ENCODE peak calls at places on chromosomes 6 and 20, in eight cellular contexts. One of them, this sample, is unnamed. For H3K4me1, the result is how much of the 10 kb centered on the place peaks cover.

GRCh38 chr6:124964764-124965105 is 2.5 kb downstream of the RNF217 start:
- DNase-seq in upper lobe of right lung: no peak
- DNase-seq in GM23338: peak
- DNase-seq in sigmoid colon: no peak
- DNase-seq in A673: no peak
- DNase-seq in GM23248: peak
- DNase-seq in adipocyte: no peak
- DNase-seq in upper lobe of left lung: no peak
- DNase-seq in this sample: no peak

GRCh38 chr20:38658879-38659612 is 57.4 kb downstream of the ARHGAP40 start:
- DNase-seq in upper lobe of right lung: no peak
- DNase-seq in GM23338: peak
- DNase-seq in sigmoid colon: peak
- DNase-seq in A673: peak
- DNase-seq in GM23248: peak
- DNase-seq in adipocyte: peak
- DNase-seq in upper lobe of left lung: no peak
- DNase-seq in this sample: peak

GRCh38 chr20:3047486-3048419 is 1.9 kb downstream of the MRPS26 start:
- DNase-seq in upper lobe of right lung: no peak
- DNase-seq in GM23338: no peak
- DNase-seq in sigmoid colon: no peak
- DNase-seq in A673: no peak
- DNase-seq in GM23248: no peak
- DNase-seq in adipocyte: no peak
- DNase-seq in upper lobe of left lung: no peak
- DNase-seq in this sample: no peak

GRCh38 chr6:34318492-34319470 is 70.0 kb upstream of the SMIM29 start:
- DNase-seq in upper lobe of right lung: no peak
- DNase-seq in GM23338: no peak
- DNase-seq in sigmoid colon: no peak
- DNase-seq in A673: no peak
- DNase-seq in GM23248: no peak
- DNase-seq in adipocyte: no peak
- DNase-seq in upper lobe of left lung: no peak
- DNase-seq in this sample: no peak

GRCh38 chr6:125157280-125157679 is 3.7 kb downstream of the TPD52L1 start:
- DNase-seq in upper lobe of right lung: no peak
- DNase-seq in GM23338: no peak
- DNase-seq in sigmoid colon: no peak
- DNase-seq in A673: peak
- DNase-seq in GM23248: no peak
- DNase-seq in adipocyte: no peak
- DNase-seq in upper lobe of left lung: no peak
- DNase-seq in this sample: no peak

GRCh38 chr6:79984261-79984660 is 20.2 kb upstream of the TTK start:
- DNase-seq in upper lobe of right lung: no peak
- DNase-seq in GM23338: peak
- DNase-seq in sigmoid colon: no peak
- DNase-seq in A673: peak
- DNase-seq in GM23248: peak
- DNase-seq in adipocyte: no peak
- DNase-seq in upper lobe of left lung: no peak
- DNase-seq in this sample: no peak

GRCh38 chr20:37624963-37625362 is 68.9 kb upstream of the CTNNBL1 start:
- DNase-seq in upper lobe of right lung: no peak
- DNase-seq in GM23338: no peak
- DNase-seq in sigmoid colon: no peak
- DNase-seq in A673: no peak
- DNase-seq in GM23248: no peak
- DNase-seq in adipocyte: no peak
- DNase-seq in upper lobe of left lung: no peak
- DNase-seq in this sample: no peak

GRCh38 chr6:152355166-152355565 is 282.0 kb downstream of the SYNE1 start:
- DNase-seq in upper lobe of right lung: no peak
- DNase-seq in GM23338: no peak
- DNase-seq in sigmoid colon: no peak
- DNase-seq in A673: no peak
- DNase-seq in GM23248: no peak
- DNase-seq in adipocyte: no peak
- DNase-seq in upper lobe of left lung: no peak
- DNase-seq in this sample: no peak

GRCh38 chr20:4667371-4667773 is 54.3 kb upstream of the PRND start:
- DNase-seq in upper lobe of right lung: no peak
- DNase-seq in GM23338: no peak
- DNase-seq in sigmoid colon: no peak
- DNase-seq in A673: no peak
- DNase-seq in GM23248: no peak
- DNase-seq in adipocyte: no peak
- DNase-seq in upper lobe of left lung: no peak
- DNase-seq in this sample: no peak

GRCh38 chr20:37562695-37563480 is 35.2 kb upstream of the BLCAP start:
- DNase-seq in upper lobe of right lung: no peak
- DNase-seq in GM23338: no peak
- DNase-seq in sigmoid colon: no peak
- DNase-seq in A673: no peak
- DNase-seq in GM23248: no peak
- DNase-seq in adipocyte: no peak
- DNase-seq in upper lobe of left lung: no peak
- DNase-seq in this sample: no peak

GRCh38 chr6:145669627-145670034 is 65.7 kb downstream of the EPM2A start:
- DNase-seq in upper lobe of right lung: no peak
- DNase-seq in GM23338: no peak
- DNase-seq in sigmoid colon: no peak
- DNase-seq in A673: peak
- DNase-seq in GM23248: peak
- DNase-seq in adipocyte: peak
- DNase-seq in upper lobe of left lung: no peak
- DNase-seq in this sample: no peak

GRCh38 chr6:154408906-154409500 is 52.4 kb upstream of the IPCEF1 start:
- DNase-seq in upper lobe of right lung: no peak
- DNase-seq in GM23338: peak
- DNase-seq in sigmoid colon: no peak
- DNase-seq in A673: peak
- DNase-seq in GM23248: peak
- DNase-seq in adipocyte: peak
- DNase-seq in upper lobe of left lung: no peak
- DNase-seq in this sample: no peak

GRCh38 chr6:34352305-34352937 is 40.0 kb downstream of the NUDT3 start:
- DNase-seq in upper lobe of right lung: no peak
- DNase-seq in GM23338: no peak
- DNase-seq in sigmoid colon: no peak
- DNase-seq in A673: no peak
- DNase-seq in GM23248: peak
- DNase-seq in adipocyte: peak
- DNase-seq in upper lobe of left lung: no peak
- DNase-seq in this sample: no peak

GRCh38 chr6:149234051-149234962 is 83.2 kb upstream of the TAB2 start:
- DNase-seq in upper lobe of right lung: no peak
- DNase-seq in GM23338: no peak
- DNase-seq in sigmoid colon: no peak
- DNase-seq in A673: no peak
- DNase-seq in GM23248: peak
- DNase-seq in adipocyte: peak
- DNase-seq in upper lobe of left lung: no peak
- DNase-seq in this sample: no peak

GRCh38 chr6:4948781-4949450 is 54.9 kb downstream of the RPP40 start:
- DNase-seq in upper lobe of right lung: no peak
- DNase-seq in GM23338: no peak
- DNase-seq in sigmoid colon: no peak
- DNase-seq in A673: peak
- DNase-seq in GM23248: no peak
- DNase-seq in adipocyte: no peak
- DNase-seq in upper lobe of left lung: no peak
- DNase-seq in this sample: no peak

GRCh38 chr6:129073651-129074419 is 190.9 kb downstream of the LAMA2 start:
- DNase-seq in upper lobe of right lung: no peak
- DNase-seq in GM23338: no peak
- DNase-seq in sigmoid colon: no peak
- DNase-seq in A673: no peak
- DNase-seq in GM23248: peak
- DNase-seq in adipocyte: peak
- DNase-seq in upper lobe of left lung: no peak
- DNase-seq in this sample: no peak

GRCh38 chr6:7649037-7649810 is 59.2 kb downstream of the SNRNP48 start:
- DNase-seq in upper lobe of right lung: no peak
- DNase-seq in GM23338: no peak
- DNase-seq in sigmoid colon: no peak
- DNase-seq in A673: no peak
- DNase-seq in GM23248: no peak
- DNase-seq in adipocyte: no peak
- DNase-seq in upper lobe of left lung: no peak
- DNase-seq in this sample: no peak

GRCh38 chr6:89413006-89413400 is 930 bp upstream of the RRAGD start:
- DNase-seq in upper lobe of right lung: no peak
- DNase-seq in GM23338: no peak
- DNase-seq in sigmoid colon: no peak
- DNase-seq in A673: no peak
- DNase-seq in GM23248: no peak
- DNase-seq in adipocyte: no peak
- DNase-seq in upper lobe of left lung: no peak
- DNase-seq in this sample: no peak
- H3K4me3 ChIP-seq in upper lobe of right lung: peak
- H3K4me3 ChIP-seq in GM23338: peak
- H3K4me3 ChIP-seq in sigmoid colon: peak
- H3K4me3 ChIP-seq in A673: peak
- H3K4me3 ChIP-seq in GM23248: no peak
- H3K4me3 ChIP-seq in adipocyte: peak
- H3K4me3 ChIP-seq in upper lobe of left lung: no peak
- H3K4me3 ChIP-seq in this sample: peak

GRCh38 chr20:63468421-63468820 is 4.0 kb downstream of the KCNQ2 start:
- DNase-seq in upper lobe of right lung: no peak
- DNase-seq in GM23338: no peak
- DNase-seq in sigmoid colon: no peak
- DNase-seq in A673: no peak
- DNase-seq in GM23248: no peak
- DNase-seq in adipocyte: no peak
- DNase-seq in upper lobe of left lung: peak
- DNase-seq in this sample: no peak
- H3K4me1 ChIP-seq in upper lobe of right lung: under half
- H3K4me1 ChIP-seq in GM23338: under half
- H3K4me1 ChIP-seq in sigmoid colon: under half
- H3K4me1 ChIP-seq in A673: under half
- H3K4me1 ChIP-seq in GM23248: under half
- H3K4me1 ChIP-seq in adipocyte: under half
- H3K4me1 ChIP-seq in upper lobe of left lung: under half
- H3K4me1 ChIP-seq in this sample: under half

GRCh38 chr6:30319146-30319835 is 7.4 kb upstream of the TRIM39 start:
- DNase-seq in upper lobe of right lung: no peak
- DNase-seq in GM23338: peak
- DNase-seq in sigmoid colon: no peak
- DNase-seq in A673: no peak
- DNase-seq in GM23248: peak
- DNase-seq in adipocyte: peak
- DNase-seq in upper lobe of left lung: no peak
- DNase-seq in this sample: no peak
- H3K4me3 ChIP-seq in upper lobe of right lung: no peak
- H3K4me3 ChIP-seq in GM23338: no peak
- H3K4me3 ChIP-seq in sigmoid colon: no peak
- H3K4me3 ChIP-seq in A673: no peak
- H3K4me3 ChIP-seq in GM23248: no peak
- H3K4me3 ChIP-seq in adipocyte: no peak
- H3K4me3 ChIP-seq in upper lobe of left lung: no peak
- H3K4me3 ChIP-seq in this sample: no peak

DNA sequence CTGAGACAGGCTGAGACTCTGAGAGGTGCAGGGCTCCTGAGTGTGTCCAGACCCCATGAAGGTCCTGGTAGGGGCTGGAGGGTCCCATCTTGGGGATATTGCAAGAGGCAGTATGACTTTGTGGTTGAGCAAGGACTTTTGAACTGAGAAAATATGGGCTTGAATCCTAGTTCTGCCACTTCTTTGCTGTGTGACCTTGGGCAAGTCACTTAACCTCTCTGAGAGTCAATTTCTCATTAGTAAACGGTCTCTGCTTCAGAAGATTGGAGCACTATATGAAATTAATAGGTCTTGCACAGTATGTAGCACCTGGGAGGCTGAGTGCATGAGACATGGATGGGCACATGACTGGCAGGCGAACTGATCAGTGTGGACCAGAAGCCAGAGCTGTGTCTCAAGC is 42.7 kb downstream of the TFEB start:
- DNase-seq in upper lobe of right lung: no peak
- DNase-seq in GM23338: no peak
- DNase-seq in sigmoid colon: no peak
- DNase-seq in A673: no peak
- DNase-seq in GM23248: no peak
- DNase-seq in adipocyte: no peak
- DNase-seq in upper lobe of left lung: no peak
- DNase-seq in this sample: no peak
- H3K4me1 ChIP-seq in upper lobe of right lung: under half
- H3K4me1 ChIP-seq in GM23338: under half
- H3K4me1 ChIP-seq in sigmoid colon: under half
- H3K4me1 ChIP-seq in A673: under half
- H3K4me1 ChIP-seq in GM23248: under half
- H3K4me1 ChIP-seq in adipocyte: under half
- H3K4me1 ChIP-seq in upper lobe of left lung: under half
- H3K4me1 ChIP-seq in this sample: under half

GRCh38 chr20:19895761-19896160 is 121.4 kb upstream of the NAA20 start:
- DNase-seq in upper lobe of right lung: no peak
- DNase-seq in GM23338: no peak
- DNase-seq in sigmoid colon: no peak
- DNase-seq in A673: no peak
- DNase-seq in GM23248: no peak
- DNase-seq in adipocyte: no peak
- DNase-seq in upper lobe of left lung: no peak
- DNase-seq in this sample: no peak

GRCh38 chr20:19897891-19898290 is 119.3 kb upstream of the NAA20 start:
- DNase-seq in upper lobe of right lung: no peak
- DNase-seq in GM23338: no peak
- DNase-seq in sigmoid colon: no peak
- DNase-seq in A673: no peak
- DNase-seq in GM23248: no peak
- DNase-seq in adipocyte: no peak
- DNase-seq in upper lobe of left lung: no peak
- DNase-seq in this sample: no peak

GRCh38 chr20:19903168-19903676 is 113.9 kb upstream of the NAA20 start:
- DNase-seq in upper lobe of right lung: no peak
- DNase-seq in GM23338: peak
- DNase-seq in sigmoid colon: peak
- DNase-seq in A673: peak
- DNase-seq in GM23248: no peak
- DNase-seq in adipocyte: peak
- DNase-seq in upper lobe of left lung: no peak
- DNase-seq in this sample: peak

GRCh38 chr20:19901226-19901625 is 115.9 kb upstream of the NAA20 start:
- DNase-seq in upper lobe of right lung: no peak
- DNase-seq in GM23338: no peak
- DNase-seq in sigmoid colon: no peak
- DNase-seq in A673: no peak
- DNase-seq in GM23248: peak
- DNase-seq in adipocyte: no peak
- DNase-seq in upper lobe of left lung: no peak
- DNase-seq in this sample: no peak
- H3K4me3 ChIP-seq in upper lobe of right lung: no peak
- H3K4me3 ChIP-seq in GM23338: no peak
- H3K4me3 ChIP-seq in sigmoid colon: no peak
- H3K4me3 ChIP-seq in A673: no peak
- H3K4me3 ChIP-seq in GM23248: no peak
- H3K4me3 ChIP-seq in adipocyte: no peak
- H3K4me3 ChIP-seq in upper lobe of left lung: no peak
- H3K4me3 ChIP-seq in this sample: no peak